ENCODE peak calls at places on chromosome 17, in five cellular contexts. O is NCI-H1436 treated with DMSO at 0.1 percent for 48 hours, Y is nucleus accumbens, Z is mucosa of descending colon, K is H9. R is an unnamed sample.

GRCh38 chr17:42568341-42569111 is 1.6 kb downstream of the MLX start:
- DNase-seq in O (no peak), Y (no peak), Z (no peak), K (no peak), R (no peak)

GRCh38 chr17:42783062-42783777 is 2.8 kb downstream of the WNK4 start:
- DNase-seq in O (no peak), Y (no peak), Z (no peak), K (no peak), R (no peak)

GRCh38 chr17:60249517-60249826 is 99.7 kb downstream of the CA4 start:
- DNase-seq in O (no peak), Y (no peak), Z (no peak), K (no peak), R (no peak)

GRCh38 chr17:8741366-8741765 is 3.3 kb downstream of the CCDC42 start:
- DNase-seq in O (no peak), Y (no peak), Z (no peak), K (no peak), R (no peak)

GRCh38 chr17:35089846-35090193 is 26.3 kb upstream of the RFFL start:
- DNase-seq in O (no peak), Y (no peak), Z (peak), K (peak), R (peak)

GRCh38 chr17:80899402-80900268 is 92.0 kb upstream of the CHMP6 start:
- DNase-seq in O (no peak), Y (no peak), Z (peak), K (peak), R (peak)

GRCh38 chr17:16281351-16281750 is 64.3 kb downstream of the PIGL start:
- DNase-seq in O (no peak), Y (no peak), Z (no peak), K (no peak), R (no peak)

GRCh38 chr17:36592316-36592710 is 634 bp downstream of the DHRS11 start:
- DNase-seq in O (no peak), Y (no peak), Z (peak), K (peak), R (peak)

GRCh38 chr17:17414316-17414937 is 62.4 kb upstream of the MED9 start:
- DNase-seq in O (no peak), Y (peak), Z (no peak), K (no peak), R (no peak)

GRCh38 chr17:81043319-81043724 is 8.4 kb downstream of the BAIAP2 start:
- DNase-seq in O (no peak), Y (no peak), Z (no peak), K (no peak), R (no peak)

GRCh38 chr17:14205992-14206461 is 30.6 kb downstream of the CDRT15 start:
- DNase-seq in O (no peak), Y (peak), Z (peak), K (peak), R (no peak)

GRCh38 chr17:43601280-43602050 is 55.3 kb upstream of the ETV4 start:
- DNase-seq in O (no peak), Y (no peak), Z (no peak), K (no peak), R (no peak)

GRCh38 chr17:40287494-40288369 is at the start of gene CDC6:
- DNase-seq in O (peak), Y (peak), Z (peak), K (peak), R (peak)

GRCh38 chr17:17495448-17496188 is 577 bp downstream of the RASD1 start:
- DNase-seq in O (no peak), Y (no peak), Z (peak), K (no peak), R (no peak)

GRCh38 chr17:61461586-61461966 is 9.4 kb downstream of the TBX4 start:
- DNase-seq in O (no peak), Y (no peak), Z (no peak), K (peak), R (peak)

GRCh38 chr17:61335845-61336655 is 63.6 kb upstream of the TBX2 start:
- DNase-seq in O (peak), Y (no peak), Z (peak), K (no peak), R (peak)

GRCh38 chr17:29744121-29744520 is 121.4 kb upstream of the CORO6 start:
- DNase-seq in O (no peak), Y (no peak), Z (no peak), K (no peak), R (no peak)

GRCh38 chr17:81426676-81427445 is 31.6 kb downstream of the BAHCC1 start:
- DNase-seq in O (no peak), Y (no peak), Z (no peak), K (no peak), R (no peak)

GRCh38 chr17:1197781-1198490 is 18.2 kb upstream of the ABR start:
- DNase-seq in O (no peak), Y (peak), Z (peak), K (no peak), R (no peak)

GRCh38 chr17:6545291-6545690 is 11.1 kb downstream of the PITPNM3 start:
- DNase-seq in O (no peak), Y (no peak), Z (no peak), K (no peak), R (no peak)

GRCh38 chr17:73827627-73828241 is 183.5 kb upstream of the SDK2 start:
- DNase-seq in O (no peak), Y (no peak), Z (peak), K (peak), R (peak)

GRCh38 chr17:39404542-39405378 is 3.3 kb upstream of the FBXL20 start:
- DNase-seq in O (no peak), Y (no peak), Z (no peak), K (no peak), R (no peak)

GRCh38 chr17:59761385-59762021 is 54.0 kb downstream of the VMP1 start:
- DNase-seq in O (no peak), Y (no peak), Z (no peak), K (no peak), R (no peak)

GRCh38 chr17:41666336-41666680 is 22.4 kb upstream of the EIF1 start:
- DNase-seq in O (peak), Y (peak), Z (no peak), K (no peak), R (no peak)

GRCh38 chr17:77867308-77867781 is 91.2 kb upstream of the TNRC6C start:
- DNase-seq in O (no peak), Y (no peak), Z (no peak), K (no peak), R (no peak)

GRCh38 chr17:79811036-79811887 is 14.4 kb upstream of the CBX8 start:
- DNase-seq in O (peak), Y (no peak), Z (no peak), K (peak), R (peak)

GRCh38 chr17:56867948-56868376 is 34.0 kb downstream of the DGKE start:
- DNase-seq in O (no peak), Y (no peak), Z (no peak), K (no peak), R (no peak)

GRCh38 chr17:55038291-55038690 is 69.7 kb downstream of the STXBP4 start:
- DNase-seq in O (no peak), Y (no peak), Z (no peak), K (no peak), R (no peak)

GRCh38 chr17:82974136-82974952 is 105.1 kb upstream of the METRNL start:
- DNase-seq in O (no peak), Y (no peak), Z (no peak), K (no peak), R (no peak)

GRCh38 chr17:37239690-37240344 is 136.0 kb upstream of the C17orf78 start:
- DNase-seq in O (peak), Y (no peak), Z (peak), K (no peak), R (peak)

GRCh38 chr17:58083491-58084316 is 485 bp downstream of the DYNLL2 start:
- DNase-seq in O (no peak), Y (peak), Z (peak), K (peak), R (peak)

GRCh38 chr17:78559024-78559423 is 18.2 kb downstream of the DNAH17 start:
- DNase-seq in O (no peak), Y (no peak), Z (no peak), K (no peak), R (no peak)

GRCh38 chr17:77100009-77100408 is 40.8 kb upstream of the SEC14L1 start:
- DNase-seq in O (no peak), Y (peak), Z (peak), K (no peak), R (no peak)

GRCh38 chr17:82876602-82877391 is 37.0 kb upstream of the ZNF750 start:
- DNase-seq in O (no peak), Y (peak), Z (peak), K (peak), R (peak)

GRCh38 chr17:61426482-61427304 is 25.5 kb upstream of the TBX4 start:
- DNase-seq in O (no peak), Y (no peak), Z (no peak), K (no peak), R (no peak)

R was measured in HuH-7.